ENCODE peak calls at places on chromosomes 7 and 10, in five cellular contexts. O is uterus, U is adrenal gland, J is neural progenitor cell, L is spleen. S is an unnamed sample.

GRCh38 chr10:61733358-61733940 is 70.7 kb downstream of the CABCOCO1 start:
- DNase-seq in U (peak; percentile 33), J (peak; percentile 61), L (no peak), O (peak; percentile 14), S (no peak)

GRCh38 chr7:125592331-125592730 is 662.7 kb upstream of the POT1 start:
- DNase-seq in L (no peak), U (no peak), O (no peak), J (no peak), S (no peak)

GRCh38 chr10:106474891-106475290 is 689.6 kb downstream of the SORCS1 start:
- DNase-seq in J (no peak), U (no peak), L (no peak), O (no peak), S (no peak)

GRCh38 chr10:132716691-132717490 is 69.1 kb downstream of the NKX6-2 start:
- DNase-seq in J (no peak), L (peak; percentile 65), U (no peak), O (no peak), S (no peak)

GRCh38 chr7:47332213-47332612 is 249.7 kb downstream of the TNS3 start:
- DNase-seq in O (no peak), L (no peak), U (peak; percentile 14), J (peak; percentile 34), S (no peak)

GRCh38 chr10:581776-582330 is 107.6 kb downstream of the DIP2C start:
- DNase-seq in U (no peak), J (no peak), O (no peak), L (no peak), S (no peak)

GRCh38 chr7:157782041-157782440 is 445.2 kb downstream of the DNAJB6 start:
- DNase-seq in O (no peak), J (no peak), L (no peak), U (no peak), S (no peak)

GRCh38 chr7:2105917-2106316 is 126.8 kb downstream of the MAD1L1 start:
- DNase-seq in U (no peak), J (no peak), O (no peak), L (no peak), S (no peak)

GRCh38 chr7:101814996-101815825 is 2.2 kb upstream of the CUX1 start:
- DNase-seq in U (peak; percentile 44), J (peak; percentile 56), O (peak; percentile 67), L (peak; percentile 92), S (peak; percentile 47)

GRCh38 chr10:100969175-100970075 is at the start of gene SEMA4G:
- DNase-seq in U (peak; percentile 35), O (peak; percentile 51), J (peak; percentile 88), L (peak; percentile 84), S (peak; percentile 79)

GRCh38 chr10:73509695-73510094 is 13.9 kb upstream of the PPP3CB start:
- DNase-seq in J (no peak), L (no peak), O (no peak), U (no peak), S (no peak)

GRCh38 chr7:122067077-122067476 is 77.0 kb downstream of the AASS start:
- DNase-seq in L (no peak), J (peak; percentile 31), O (no peak), U (no peak), S (no peak)

GRCh38 chr10:2121944-2122343 is 384.6 kb upstream of the ADARB2 start:
- DNase-seq in J (no peak), U (no peak), O (no peak), L (no peak), S (peak; percentile 87)

GRCh38 chr10:96089670-96090462 is 40.2 kb upstream of the ZNF518A start:
- DNase-seq in U (peak; percentile 95), J (no peak), O (peak; percentile 89), L (peak; percentile 97), S (peak; percentile 97)

GRCh38 chr7:152959610-152960009 is 200.1 kb downstream of the ACTR3B start:
- DNase-seq in J (peak; percentile 51), O (no peak), L (no peak), U (no peak), S (no peak)

GRCh38 chr7:150325110-150325611 is 1.8 kb upstream of the ACTR3C start:
- DNase-seq in U (peak; percentile 61), J (no peak), O (peak; percentile 51), L (peak; percentile 80), S (peak; percentile 69)

GRCh38 chr10:12973149-12973718 is 28.3 kb downstream of the CCDC3 start:
- DNase-seq in O (no peak), L (no peak), U (no peak), J (peak; percentile 6), S (no peak)

GRCh38 chr10:131576341-131577177 is 265.0 kb upstream of the TCERG1L start:
- DNase-seq in O (no peak), U (no peak), L (peak; percentile 62), J (no peak), S (no peak)

GRCh38 chr7:77862691-77863090 is 64.1 kb downstream of the PHTF2 start:
- DNase-seq in U (no peak), L (no peak), J (no peak), O (no peak), S (no peak)

GRCh38 chr7:71735961-71736556 is 604.1 kb downstream of the GALNT17 start:
- DNase-seq in L (no peak), O (peak; percentile 46), J (peak; percentile 85), U (peak; percentile 86), S (peak; percentile 70)

GRCh38 chr10:116437076-116437692 is 9.5 kb downstream of the PNLIPRP3 start:
- DNase-seq in U (no peak), L (no peak), J (no peak), O (no peak), S (no peak)

GRCh38 chr7:105932835-105933477 is 30.1 kb upstream of the CDHR3 start:
- DNase-seq in U (no peak), J (peak; percentile 53), O (no peak), L (no peak), S (peak; percentile 42)

GRCh38 chr7:123819001-123819400 is 26.0 kb upstream of the HYAL4 start:
- DNase-seq in L (no peak), O (no peak), J (no peak), U (no peak), S (no peak)

GRCh38 chr7:149432121-149432691 is 28.7 kb downstream of the ZNF777 start:
- DNase-seq in J (no peak), U (no peak), O (no peak), L (no peak), S (no peak)

GRCh38 chr10:46288601-46289206 is 1.9 kb downstream of the ANTXRL start:
- DNase-seq in U (no peak), J (no peak), O (no peak), L (peak; percentile 35), S (no peak)

GRCh38 chr10:78523453-78523852 is 489.8 kb downstream of the RPS24 start:
- DNase-seq in L (no peak), J (no peak), U (no peak), O (no peak), S (no peak)

GRCh38 chr7:151681726-151682125 is 162.0 kb upstream of the RHEB start:
- DNase-seq in U (no peak), L (no peak), J (no peak), O (no peak), S (no peak)

GRCh38 chr10:4344544-4344994 is 481.4 kb upstream of the AKR1E2 start:
- DNase-seq in L (no peak), J (no peak), U (peak; percentile 39), O (peak; percentile 62), S (peak; percentile 54)

DNA sequence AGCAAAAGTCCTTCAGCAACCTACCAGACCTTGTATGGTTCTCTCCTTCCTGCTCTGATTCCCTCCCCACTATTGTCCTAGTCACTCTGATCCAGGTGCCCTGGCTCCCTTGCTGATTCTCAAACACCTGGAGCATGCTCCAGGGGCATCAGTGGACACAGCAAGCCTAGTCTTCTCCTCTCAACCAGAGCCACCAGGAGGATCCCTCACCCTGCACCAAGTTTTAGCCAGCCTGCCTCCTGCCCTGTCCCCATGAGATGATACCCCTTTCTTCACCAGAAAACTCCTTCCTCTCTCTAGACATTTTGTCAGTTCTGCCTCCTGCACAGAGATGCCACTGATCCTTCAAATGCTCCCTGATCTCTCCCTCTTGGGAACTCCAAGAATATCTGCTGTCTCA is 11.0 kb downstream of the LLCFC1 start:
- DNase-seq in L (no peak), J (no peak), U (no peak), O (no peak), S (no peak)
- H3K4me1 ChIP-seq in L (no peaks in the 10 kb centered on the region), J (no peaks in the 10 kb centered on the region), U (no peaks in the 10 kb centered on the region), O (no peaks in the 10 kb centered on the region), S (no peaks in the 10 kb centered on the region)

DNA sequence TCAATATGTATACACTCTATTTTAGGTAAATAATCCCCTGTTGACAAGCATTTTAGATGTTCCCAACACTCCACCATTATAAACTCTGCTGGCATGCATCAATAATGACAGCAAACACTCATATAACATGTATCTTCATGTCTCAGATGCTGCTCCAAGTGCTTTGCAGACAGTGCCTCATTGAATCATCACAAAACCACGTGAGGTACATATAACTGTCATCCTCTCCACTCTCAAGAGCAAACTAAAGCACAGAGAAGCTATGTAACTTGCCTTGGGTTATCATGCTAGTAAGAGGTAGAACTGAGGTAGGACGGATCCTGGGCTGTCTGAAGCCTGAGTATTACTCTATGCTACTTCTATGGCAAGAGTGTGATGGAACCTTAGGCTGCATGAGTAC is 72.5 kb upstream of the GSDME start:
- DNase-seq in L (no peak), O (no peak), J (no peak), U (no peak), S (no peak)
- H3K4me1 ChIP-seq in L (peaks cover 66% of the 10 kb centered on the region), O (no peaks in the 10 kb centered on the region), J (no peaks in the 10 kb centered on the region), U (no peaks in the 10 kb centered on the region), S (peaks cover 8% of the 10 kb centered on the region)

GRCh38 chr10:112750427-112751167 is 199.4 kb upstream of the TCF7L2 start:
- DNase-seq in L (no peak), J (no peak), O (no peak), U (no peak), S (no peak)
- H3K4me1 ChIP-seq in L (peaks cover 4% of the 10 kb centered on the region), J (peaks cover 33% of the 10 kb centered on the region), O (peaks cover 8% of the 10 kb centered on the region), U (no peaks in the 10 kb centered on the region), S (no peaks in the 10 kb centered on the region)

GRCh38 chr10:71765176-71765906 is 8.0 kb downstream of the VSIR start:
- DNase-seq in J (no peak), O (no peak), U (no peak), L (peak; percentile 77), S (no peak)
- H3K4me1 ChIP-seq in J (peaks cover 4% of the 10 kb centered on the region), O (peaks cover 23% of the 10 kb centered on the region), U (peaks cover 57% of the 10 kb centered on the region), L (peaks cover 100% of the 10 kb centered on the region), S (peaks cover 22% of the 10 kb centered on the region)

GRCh38 chr7:55044318-55044717 is 25.5 kb downstream of the EGFR start:
- DNase-seq in J (no peak), L (no peak), U (no peak), O (no peak), S (no peak)
- H3K4me1 ChIP-seq in J (peaks cover 2% of the 10 kb centered on the region), L (peaks cover 3% of the 10 kb centered on the region), U (peaks cover 17% of the 10 kb centered on the region), O (no peaks in the 10 kb centered on the region), S (peaks cover 9% of the 10 kb centered on the region)

DNA sequence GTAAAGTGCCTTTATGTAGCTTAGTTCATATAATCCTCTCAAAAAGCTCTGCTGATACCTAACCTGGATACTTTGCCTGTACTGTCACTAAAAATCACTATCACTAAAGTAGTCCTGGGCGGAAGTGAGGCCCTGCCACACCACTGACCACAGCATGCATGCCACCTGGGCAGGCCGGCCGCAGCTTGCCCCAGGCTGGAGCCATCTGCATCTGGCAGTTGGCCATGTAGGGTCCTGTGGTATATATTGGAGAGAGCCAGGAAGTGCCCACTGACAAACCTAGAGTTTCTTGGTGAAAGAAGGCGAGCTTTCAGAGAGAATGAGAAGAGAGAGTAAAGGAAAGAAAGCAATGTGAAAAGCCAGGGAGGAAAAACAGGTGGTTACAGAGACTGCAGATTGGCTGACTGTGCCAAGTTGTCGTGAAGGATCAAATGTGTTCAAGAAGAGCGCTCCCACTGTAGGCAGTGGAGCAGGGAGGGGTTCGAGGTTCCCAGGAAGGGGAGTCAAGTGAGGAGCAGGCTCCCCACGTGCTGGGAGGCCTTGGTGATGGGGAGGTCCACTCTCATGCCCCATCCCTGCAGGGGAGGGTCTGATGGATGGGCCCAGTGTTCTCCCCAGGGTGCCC is 13.6 kb downstream of the LOXL4 start:
- DNase-seq in J (no peak), L (no peak), O (no peak), U (no peak), S (no peak)
- H3K4me1 ChIP-seq in J (peaks cover 4% of the 10 kb centered on the region), L (no peaks in the 10 kb centered on the region), O (no peaks in the 10 kb centered on the region), U (no peaks in the 10 kb centered on the region), S (no peaks in the 10 kb centered on the region)

S was measured in right cardiac atrium.